ENCODE peak calls at places on chromosome 11, in seven cellular contexts. One of them, this sample, is unnamed.

GRCh38 chr11:13772223-13773046 is 104.0 kb downstream of the FAR1 start:
- DNase-seq in astrocyte of the spinal cord: peak
- DNase-seq in fibroblast of the aortic adventitia: peak
- DNase-seq in bronchial epithelial cell: peak
- DNase-seq in upper lobe of right lung: no peak
- DNase-seq in A549: peak
- DNase-seq in endodermal cell: no peak
- DNase-seq in this sample: peak

GRCh38 chr11:26839911-26840705 is 118.2 kb upstream of the SLC5A12 start:
- DNase-seq in astrocyte of the spinal cord: no peak
- DNase-seq in fibroblast of the aortic adventitia: no peak
- DNase-seq in bronchial epithelial cell: no peak
- DNase-seq in upper lobe of right lung: no peak
- DNase-seq in A549: no peak
- DNase-seq in endodermal cell: no peak
- DNase-seq in this sample: no peak

GRCh38 chr11:118045191-118045590 is 31.7 kb upstream of the TMPRSS4 start:
- DNase-seq in astrocyte of the spinal cord: no peak
- DNase-seq in fibroblast of the aortic adventitia: no peak
- DNase-seq in bronchial epithelial cell: peak
- DNase-seq in upper lobe of right lung: no peak
- DNase-seq in A549: no peak
- DNase-seq in endodermal cell: no peak
- DNase-seq in this sample: no peak

GRCh38 chr11:27678242-27678641 is 22.0 kb downstream of the BDNF start:
- DNase-seq in astrocyte of the spinal cord: peak
- DNase-seq in fibroblast of the aortic adventitia: no peak
- DNase-seq in bronchial epithelial cell: no peak
- DNase-seq in upper lobe of right lung: no peak
- DNase-seq in A549: no peak
- DNase-seq in endodermal cell: no peak
- DNase-seq in this sample: no peak

GRCh38 chr11:6251120-6251733 is 8.4 kb upstream of the CCKBR start:
- DNase-seq in astrocyte of the spinal cord: peak
- DNase-seq in fibroblast of the aortic adventitia: peak
- DNase-seq in bronchial epithelial cell: peak
- DNase-seq in upper lobe of right lung: peak
- DNase-seq in A549: peak
- DNase-seq in endodermal cell: peak
- DNase-seq in this sample: peak

GRCh38 chr11:110121204-110121603 is 28.0 kb downstream of the ZC3H12C start:
- DNase-seq in astrocyte of the spinal cord: peak
- DNase-seq in fibroblast of the aortic adventitia: peak
- DNase-seq in bronchial epithelial cell: peak
- DNase-seq in upper lobe of right lung: no peak
- DNase-seq in A549: no peak
- DNase-seq in endodermal cell: no peak
- DNase-seq in this sample: no peak

GRCh38 chr11:47766363-47767227 is 546 bp downstream of the FNBP4 start:
- DNase-seq in astrocyte of the spinal cord: peak
- DNase-seq in fibroblast of the aortic adventitia: peak
- DNase-seq in bronchial epithelial cell: peak
- DNase-seq in upper lobe of right lung: peak
- DNase-seq in A549: peak
- DNase-seq in endodermal cell: peak
- DNase-seq in this sample: peak

GRCh38 chr11:125338435-125338834 is 157.6 kb downstream of the FEZ1 start:
- DNase-seq in astrocyte of the spinal cord: no peak
- DNase-seq in fibroblast of the aortic adventitia: no peak
- DNase-seq in bronchial epithelial cell: no peak
- DNase-seq in upper lobe of right lung: peak
- DNase-seq in A549: no peak
- DNase-seq in endodermal cell: no peak
- DNase-seq in this sample: no peak

GRCh38 chr11:363948-364761 is 5.1 kb upstream of the B4GALNT4 start:
- DNase-seq in astrocyte of the spinal cord: no peak
- DNase-seq in fibroblast of the aortic adventitia: peak
- DNase-seq in bronchial epithelial cell: peak
- DNase-seq in upper lobe of right lung: peak
- DNase-seq in A549: peak
- DNase-seq in endodermal cell: peak
- DNase-seq in this sample: peak
- TF ChIP-seq CTCF in astrocyte of the spinal cord: peak
- TF ChIP-seq CTCF in fibroblast of the aortic adventitia: peak
- TF ChIP-seq CTCF in bronchial epithelial cell: peak
- TF ChIP-seq CTCF in upper lobe of right lung: peak
- TF ChIP-seq CTCF in A549: peak
- TF ChIP-seq CTCF in endodermal cell: peak
- TF ChIP-seq CTCF in this sample: no peak

GRCh38 chr11:128965485-128965884 is 22.8 kb upstream of the TP53AIP1 start:
- DNase-seq in astrocyte of the spinal cord: no peak
- DNase-seq in fibroblast of the aortic adventitia: peak
- DNase-seq in bronchial epithelial cell: no peak
- DNase-seq in upper lobe of right lung: no peak
- DNase-seq in A549: no peak
- DNase-seq in endodermal cell: no peak
- DNase-seq in this sample: no peak
- H3K4me3 ChIP-seq in astrocyte of the spinal cord: no peak
- H3K4me3 ChIP-seq in fibroblast of the aortic adventitia: no peak
- H3K4me3 ChIP-seq in bronchial epithelial cell: no peak
- H3K4me3 ChIP-seq in upper lobe of right lung: no peak
- H3K4me3 ChIP-seq in A549: no peak
- H3K4me3 ChIP-seq in endodermal cell: no peak
- H3K4me3 ChIP-seq in this sample: no peak

GRCh38 chr11:106326087-106326486 is 248.6 kb downstream of the AASDHPPT start:
- DNase-seq in astrocyte of the spinal cord: no peak
- DNase-seq in fibroblast of the aortic adventitia: no peak
- DNase-seq in bronchial epithelial cell: no peak
- DNase-seq in upper lobe of right lung: no peak
- DNase-seq in A549: no peak
- DNase-seq in endodermal cell: no peak
- DNase-seq in this sample: no peak
- TF ChIP-seq CTCF in astrocyte of the spinal cord: no peak
- TF ChIP-seq CTCF in fibroblast of the aortic adventitia: no peak
- TF ChIP-seq CTCF in bronchial epithelial cell: no peak
- TF ChIP-seq CTCF in upper lobe of right lung: no peak
- TF ChIP-seq CTCF in A549: no peak
- TF ChIP-seq CTCF in endodermal cell: no peak
- TF ChIP-seq CTCF in this sample: no peak

GRCh38 chr11:102268985-102269470 is 48.3 kb upstream of the BIRC3 start:
- DNase-seq in astrocyte of the spinal cord: no peak
- DNase-seq in fibroblast of the aortic adventitia: no peak
- DNase-seq in bronchial epithelial cell: no peak
- DNase-seq in upper lobe of right lung: no peak
- DNase-seq in A549: no peak
- DNase-seq in endodermal cell: peak
- DNase-seq in this sample: no peak
- H3K4me3 ChIP-seq in astrocyte of the spinal cord: peak
- H3K4me3 ChIP-seq in fibroblast of the aortic adventitia: peak
- H3K4me3 ChIP-seq in bronchial epithelial cell: no peak
- H3K4me3 ChIP-seq in upper lobe of right lung: peak
- H3K4me3 ChIP-seq in A549: peak
- H3K4me3 ChIP-seq in endodermal cell: peak
- H3K4me3 ChIP-seq in this sample: peak

GRCh38 chr11:44033411-44033850 is 14.3 kb upstream of the ACCSL start:
- DNase-seq in astrocyte of the spinal cord: no peak
- DNase-seq in fibroblast of the aortic adventitia: no peak
- DNase-seq in bronchial epithelial cell: no peak
- DNase-seq in upper lobe of right lung: no peak
- DNase-seq in A549: no peak
- DNase-seq in endodermal cell: no peak
- DNase-seq in this sample: peak

GRCh38 chr11:44034639-44035038 is 13.1 kb upstream of the ACCSL start:
- DNase-seq in astrocyte of the spinal cord: no peak
- DNase-seq in fibroblast of the aortic adventitia: no peak
- DNase-seq in bronchial epithelial cell: no peak
- DNase-seq in upper lobe of right lung: no peak
- DNase-seq in A549: no peak
- DNase-seq in endodermal cell: no peak
- DNase-seq in this sample: no peak

GRCh38 chr11:44037658-44037998 is 10.2 kb upstream of the ACCSL start:
- DNase-seq in astrocyte of the spinal cord: no peak
- DNase-seq in fibroblast of the aortic adventitia: no peak
- DNase-seq in bronchial epithelial cell: no peak
- DNase-seq in upper lobe of right lung: no peak
- DNase-seq in A549: no peak
- DNase-seq in endodermal cell: no peak
- DNase-seq in this sample: no peak

GRCh38 chr11:44033856-44034255 is 13.9 kb upstream of the ACCSL start:
- DNase-seq in astrocyte of the spinal cord: no peak
- DNase-seq in fibroblast of the aortic adventitia: no peak
- DNase-seq in bronchial epithelial cell: no peak
- DNase-seq in upper lobe of right lung: no peak
- DNase-seq in A549: no peak
- DNase-seq in endodermal cell: no peak
- DNase-seq in this sample: no peak

DNA sequence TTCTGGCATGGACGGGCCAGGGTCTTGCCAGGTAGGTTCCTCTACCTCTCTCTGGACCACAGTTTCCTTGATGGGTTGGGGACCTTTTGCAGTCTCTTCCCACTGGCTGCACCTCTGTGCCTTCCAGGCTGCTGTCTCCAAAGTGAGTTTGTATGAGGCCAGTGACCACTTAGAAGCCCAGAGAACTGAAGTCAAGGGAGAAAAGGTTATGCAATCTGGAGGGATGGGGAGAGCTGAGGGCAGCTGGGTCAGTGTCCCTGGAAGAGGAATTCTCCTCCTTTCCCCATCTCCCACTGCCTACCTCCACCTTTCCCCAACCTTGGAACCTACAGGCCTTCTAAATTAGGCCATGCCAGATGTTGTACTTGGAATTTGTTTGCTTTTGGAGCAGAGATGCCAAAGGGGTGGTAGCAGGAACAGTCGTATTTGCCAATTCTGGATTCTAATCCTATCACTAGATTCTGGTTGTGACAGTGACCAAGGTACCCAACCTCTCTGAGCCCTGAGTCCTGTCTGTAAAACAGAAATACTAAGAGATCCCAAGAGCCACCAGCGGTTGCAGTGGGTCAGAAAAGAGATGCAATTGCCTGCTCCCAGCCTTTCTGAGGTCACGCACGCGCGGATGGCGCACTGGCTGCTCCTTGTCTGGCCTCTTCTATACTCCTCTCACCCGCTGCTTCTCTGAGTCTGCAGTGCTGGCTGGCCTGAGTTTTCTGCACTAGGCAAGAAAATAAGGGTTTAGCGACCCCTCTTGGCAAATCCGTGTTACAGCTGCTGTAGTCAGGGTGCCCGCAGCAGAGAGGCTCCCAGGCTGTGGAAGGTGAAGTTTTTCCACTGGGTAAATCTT is 10.7 kb upstream of the ACCSL start:
- DNase-seq in astrocyte of the spinal cord: peak
- DNase-seq in fibroblast of the aortic adventitia: peak
- DNase-seq in bronchial epithelial cell: peak
- DNase-seq in upper lobe of right lung: peak
- DNase-seq in A549: peak
- DNase-seq in endodermal cell: peak
- DNase-seq in this sample: peak
- TF ChIP-seq CTCF in astrocyte of the spinal cord: peak
- TF ChIP-seq CTCF in fibroblast of the aortic adventitia: peak
- TF ChIP-seq CTCF in bronchial epithelial cell: peak
- TF ChIP-seq CTCF in upper lobe of right lung: peak
- TF ChIP-seq CTCF in A549: peak
- TF ChIP-seq CTCF in endodermal cell: peak
- TF ChIP-seq CTCF in this sample: peak